ENCODE peak calls at places on chromosomes 1 and 21, in six cellular contexts. One of them, this sample, is unnamed.

GRCh38 chr1:204149635-204150565 is 1.9 kb downstream of the ETNK2 start:
- DNase-seq in adrenal gland: no peak
- DNase-seq in lower leg skin: no peak
- DNase-seq in kidney epithelial cell: no peak
- DNase-seq in brain microvascular endothelial cell: no peak
- DNase-seq in PC-3: no peak
- DNase-seq in this sample: no peak

GRCh38 chr1:84103197-84103992 is 40.7 kb upstream of the PRKACB start:
- DNase-seq in adrenal gland: peak
- DNase-seq in lower leg skin: no peak
- DNase-seq in kidney epithelial cell: peak
- DNase-seq in brain microvascular endothelial cell: peak
- DNase-seq in PC-3: peak
- DNase-seq in this sample: peak

GRCh38 chr1:198135366-198135765 is 21.4 kb upstream of the NEK7 start:
- DNase-seq in adrenal gland: no peak
- DNase-seq in lower leg skin: no peak
- DNase-seq in kidney epithelial cell: no peak
- DNase-seq in brain microvascular endothelial cell: no peak
- DNase-seq in PC-3: no peak
- DNase-seq in this sample: no peak

GRCh38 chr1:72845342-72845741 is 563.0 kb upstream of the NEGR1 start:
- DNase-seq in adrenal gland: no peak
- DNase-seq in lower leg skin: no peak
- DNase-seq in kidney epithelial cell: no peak
- DNase-seq in brain microvascular endothelial cell: peak
- DNase-seq in PC-3: peak
- DNase-seq in this sample: peak

GRCh38 chr1:197441990-197442389 is 173.9 kb downstream of the CRB1 start:
- DNase-seq in adrenal gland: peak
- DNase-seq in lower leg skin: no peak
- DNase-seq in kidney epithelial cell: no peak
- DNase-seq in brain microvascular endothelial cell: peak
- DNase-seq in PC-3: no peak
- DNase-seq in this sample: peak

GRCh38 chr1:222824641-222825040 is 9.8 kb downstream of the DISP1 start:
- DNase-seq in adrenal gland: no peak
- DNase-seq in lower leg skin: no peak
- DNase-seq in kidney epithelial cell: no peak
- DNase-seq in brain microvascular endothelial cell: no peak
- DNase-seq in PC-3: no peak
- DNase-seq in this sample: no peak

GRCh38 chr21:17783816-17784598 is 35.1 kb downstream of the C21orf91 start:
- DNase-seq in adrenal gland: no peak
- DNase-seq in lower leg skin: no peak
- DNase-seq in kidney epithelial cell: no peak
- DNase-seq in brain microvascular endothelial cell: no peak
- DNase-seq in PC-3: no peak
- DNase-seq in this sample: no peak

GRCh38 chr1:235516862-235517446 is 12.7 kb upstream of the B3GALNT2 start:
- DNase-seq in adrenal gland: no peak
- DNase-seq in lower leg skin: no peak
- DNase-seq in kidney epithelial cell: no peak
- DNase-seq in brain microvascular endothelial cell: no peak
- DNase-seq in PC-3: no peak
- DNase-seq in this sample: no peak

GRCh38 chr1:200179126-200179780 is 151.7 kb downstream of the NR5A2 start:
- DNase-seq in adrenal gland: no peak
- DNase-seq in lower leg skin: no peak
- DNase-seq in kidney epithelial cell: no peak
- DNase-seq in brain microvascular endothelial cell: peak
- DNase-seq in PC-3: peak
- DNase-seq in this sample: peak

GRCh38 chr1:178955391-178955954 is 70.2 kb upstream of the FAM20B start:
- DNase-seq in adrenal gland: no peak
- DNase-seq in lower leg skin: no peak
- DNase-seq in kidney epithelial cell: no peak
- DNase-seq in brain microvascular endothelial cell: no peak
- DNase-seq in PC-3: no peak
- DNase-seq in this sample: no peak

GRCh38 chr1:222600274-222600673 is 10.5 kb upstream of the TAF1A start:
- DNase-seq in adrenal gland: no peak
- DNase-seq in lower leg skin: no peak
- DNase-seq in kidney epithelial cell: no peak
- DNase-seq in brain microvascular endothelial cell: no peak
- DNase-seq in PC-3: peak
- DNase-seq in this sample: no peak

GRCh38 chr1:236129315-236129714 is 13.0 kb upstream of the GPR137B start:
- DNase-seq in adrenal gland: no peak
- DNase-seq in lower leg skin: no peak
- DNase-seq in kidney epithelial cell: no peak
- DNase-seq in brain microvascular endothelial cell: no peak
- DNase-seq in PC-3: no peak
- DNase-seq in this sample: no peak

GRCh38 chr1:70140894-70141293 is 64.5 kb downstream of the LRRC40 start:
- DNase-seq in adrenal gland: no peak
- DNase-seq in lower leg skin: no peak
- DNase-seq in kidney epithelial cell: no peak
- DNase-seq in brain microvascular endothelial cell: peak
- DNase-seq in PC-3: no peak
- DNase-seq in this sample: peak

GRCh38 chr21:37292946-37293345 is 25.8 kb upstream of the VPS26C start:
- DNase-seq in adrenal gland: peak
- DNase-seq in lower leg skin: peak
- DNase-seq in kidney epithelial cell: no peak
- DNase-seq in brain microvascular endothelial cell: peak
- DNase-seq in PC-3: no peak
- DNase-seq in this sample: peak

GRCh38 chr1:112790920-112791722 is 76.0 kb upstream of the PPM1J start:
- DNase-seq in adrenal gland: no peak
- DNase-seq in lower leg skin: no peak
- DNase-seq in kidney epithelial cell: no peak
- DNase-seq in brain microvascular endothelial cell: no peak
- DNase-seq in PC-3: no peak
- DNase-seq in this sample: no peak

GRCh38 chr1:200877010-200877409 is 4.2 kb downstream of the GPR25 start:
- DNase-seq in adrenal gland: no peak
- DNase-seq in lower leg skin: no peak
- DNase-seq in kidney epithelial cell: no peak
- DNase-seq in brain microvascular endothelial cell: no peak
- DNase-seq in PC-3: no peak
- DNase-seq in this sample: no peak

GRCh38 chr1:113931456-113931855 is 2.3 kb downstream of the HIPK1 start:
- DNase-seq in adrenal gland: no peak
- DNase-seq in lower leg skin: no peak
- DNase-seq in kidney epithelial cell: no peak
- DNase-seq in brain microvascular endothelial cell: peak
- DNase-seq in PC-3: peak
- DNase-seq in this sample: peak

GRCh38 chr1:238950786-238951185 is 435.6 kb upstream of the CHRM3 start:
- DNase-seq in adrenal gland: no peak
- DNase-seq in lower leg skin: no peak
- DNase-seq in kidney epithelial cell: no peak
- DNase-seq in brain microvascular endothelial cell: no peak
- DNase-seq in PC-3: no peak
- DNase-seq in this sample: peak

GRCh38 chr1:238953448-238953847 is 432.9 kb upstream of the CHRM3 start:
- DNase-seq in adrenal gland: no peak
- DNase-seq in lower leg skin: no peak
- DNase-seq in kidney epithelial cell: no peak
- DNase-seq in brain microvascular endothelial cell: no peak
- DNase-seq in PC-3: peak
- DNase-seq in this sample: no peak

GRCh38 chr1:238954865-238955264 is 431.5 kb upstream of the CHRM3 start:
- DNase-seq in adrenal gland: no peak
- DNase-seq in lower leg skin: no peak
- DNase-seq in kidney epithelial cell: no peak
- DNase-seq in brain microvascular endothelial cell: peak
- DNase-seq in PC-3: peak
- DNase-seq in this sample: peak

GRCh38 chr1:238955934-238956333 is 430.4 kb upstream of the CHRM3 start:
- DNase-seq in adrenal gland: no peak
- DNase-seq in lower leg skin: no peak
- DNase-seq in kidney epithelial cell: no peak
- DNase-seq in brain microvascular endothelial cell: no peak
- DNase-seq in PC-3: peak
- DNase-seq in this sample: no peak

DNA sequence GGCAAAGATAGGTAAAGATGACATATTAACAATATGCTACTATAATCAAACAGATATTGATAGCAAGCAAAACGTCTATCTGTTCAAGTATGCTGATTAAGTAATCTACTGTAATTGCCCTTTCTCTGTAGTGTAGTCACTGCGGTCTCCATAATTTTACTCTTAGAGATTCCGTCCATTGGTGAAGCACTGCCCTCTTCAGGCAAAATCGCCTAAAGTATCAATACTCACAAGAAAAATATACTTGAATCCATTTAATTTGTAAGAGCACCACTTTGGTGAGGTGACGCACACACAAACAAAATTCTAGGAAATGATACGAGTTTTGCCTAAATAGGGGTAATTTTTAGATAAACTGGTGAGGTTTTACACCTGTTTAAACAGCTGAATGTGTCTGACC is 434.6 kb upstream of the CHRM3 start:
- DNase-seq in adrenal gland: peak
- DNase-seq in lower leg skin: no peak
- DNase-seq in kidney epithelial cell: peak
- DNase-seq in brain microvascular endothelial cell: peak
- DNase-seq in PC-3: peak
- DNase-seq in this sample: peak
- TF ChIP-seq CTCF in adrenal gland: peak
- TF ChIP-seq CTCF in lower leg skin: no peak
- TF ChIP-seq CTCF in kidney epithelial cell: peak
- TF ChIP-seq CTCF in brain microvascular endothelial cell: peak
- TF ChIP-seq CTCF in PC-3: peak
- TF ChIP-seq CTCF in this sample: peak

DNA sequence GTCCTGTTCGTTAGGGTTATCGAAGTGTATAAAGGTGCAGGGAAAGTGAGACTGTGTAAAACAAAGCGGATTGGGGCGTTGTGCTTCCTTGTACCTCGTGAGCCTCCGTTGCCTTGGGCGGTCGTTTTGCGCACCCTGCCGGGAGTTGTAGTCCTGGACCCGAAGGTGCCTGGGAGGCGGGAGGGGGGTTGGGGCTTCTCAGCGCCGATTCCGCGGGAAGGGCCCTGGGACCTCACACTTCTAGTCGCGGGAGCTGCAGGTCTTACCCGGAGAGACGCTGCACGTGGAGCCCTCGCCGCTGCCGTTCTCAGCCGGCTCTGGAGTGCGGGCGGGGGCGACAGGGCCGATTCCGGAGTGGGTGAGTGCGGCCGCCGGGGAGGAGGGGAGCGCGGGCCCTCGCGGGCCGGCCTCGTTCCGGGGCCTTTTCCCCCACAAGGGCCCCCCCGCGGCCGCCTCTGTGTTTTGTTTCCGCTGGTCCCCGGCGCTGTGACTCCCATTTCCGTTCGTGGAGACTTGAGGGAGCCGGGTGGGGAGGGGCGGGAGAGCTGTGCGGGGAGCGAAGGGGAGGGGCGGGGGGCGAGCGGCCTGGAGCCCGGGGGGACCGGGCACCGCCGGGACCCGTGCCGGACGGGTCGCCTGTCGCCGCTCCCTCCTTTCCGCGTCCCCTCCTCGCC is 586 bp downstream of the GABPA start:
- DNase-seq in adrenal gland: peak
- DNase-seq in lower leg skin: peak
- DNase-seq in kidney epithelial cell: peak
- DNase-seq in brain microvascular endothelial cell: peak
- DNase-seq in PC-3: peak
- DNase-seq in this sample: peak
- TF ChIP-seq CTCF in adrenal gland: no peak
- TF ChIP-seq CTCF in lower leg skin: no peak
- TF ChIP-seq CTCF in kidney epithelial cell: no peak
- TF ChIP-seq CTCF in brain microvascular endothelial cell: no peak
- TF ChIP-seq CTCF in PC-3: no peak
- TF ChIP-seq CTCF in this sample: peak

GRCh38 chr1:212698467-212699103 is 1.1 kb downstream of the BATF3 start:
- DNase-seq in adrenal gland: no peak
- DNase-seq in lower leg skin: no peak
- DNase-seq in kidney epithelial cell: no peak
- DNase-seq in brain microvascular endothelial cell: no peak
- DNase-seq in PC-3: no peak
- DNase-seq in this sample: no peak
- TF ChIP-seq CTCF in adrenal gland: no peak
- TF ChIP-seq CTCF in lower leg skin: no peak
- TF ChIP-seq CTCF in kidney epithelial cell: no peak
- TF ChIP-seq CTCF in brain microvascular endothelial cell: no peak
- TF ChIP-seq CTCF in PC-3: no peak
- TF ChIP-seq CTCF in this sample: no peak

GRCh38 chr1:27496604-27497155 is 6.7 kb upstream of the WASF2 start:
- DNase-seq in adrenal gland: no peak
- DNase-seq in lower leg skin: peak
- DNase-seq in kidney epithelial cell: no peak
- DNase-seq in brain microvascular endothelial cell: no peak
- DNase-seq in PC-3: peak
- DNase-seq in this sample: peak
- TF ChIP-seq CTCF in adrenal gland: no peak
- TF ChIP-seq CTCF in lower leg skin: no peak
- TF ChIP-seq CTCF in kidney epithelial cell: peak
- TF ChIP-seq CTCF in brain microvascular endothelial cell: peak
- TF ChIP-seq CTCF in PC-3: no peak
- TF ChIP-seq CTCF in this sample: peak

DNA sequence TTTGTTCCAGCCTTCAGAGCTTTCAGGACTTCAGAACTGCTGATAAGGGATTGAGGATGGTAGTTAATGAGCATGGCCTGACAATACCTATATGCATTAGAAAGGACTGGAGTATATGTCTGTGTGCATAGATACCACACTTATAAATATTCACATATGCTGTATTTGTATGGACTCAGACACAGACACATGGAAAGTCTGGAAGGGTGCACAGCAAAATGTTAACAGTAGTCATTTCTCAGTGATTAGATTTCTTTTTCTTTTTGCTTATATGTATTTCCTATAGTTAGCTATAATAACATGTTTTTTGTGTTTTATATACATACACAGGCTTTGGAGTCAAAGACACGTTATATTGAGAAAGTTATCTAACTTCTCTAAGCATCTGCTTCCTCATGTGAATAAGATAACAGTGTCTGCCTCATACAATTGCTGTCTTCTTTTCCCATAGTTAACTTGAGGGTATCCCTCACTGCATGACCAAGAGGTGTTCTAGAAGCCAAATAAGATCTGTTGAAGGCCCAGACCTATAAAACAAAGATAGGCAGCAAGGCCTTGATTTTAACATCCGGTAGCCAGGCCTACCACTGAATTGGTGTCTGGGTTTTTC is 31.3 kb downstream of the INPP5B start:
- DNase-seq in adrenal gland: no peak
- DNase-seq in lower leg skin: no peak
- DNase-seq in kidney epithelial cell: no peak
- DNase-seq in brain microvascular endothelial cell: no peak
- DNase-seq in PC-3: no peak
- DNase-seq in this sample: no peak
- TF ChIP-seq CTCF in adrenal gland: no peak
- TF ChIP-seq CTCF in lower leg skin: no peak
- TF ChIP-seq CTCF in kidney epithelial cell: no peak
- TF ChIP-seq CTCF in brain microvascular endothelial cell: no peak
- TF ChIP-seq CTCF in PC-3: no peak
- TF ChIP-seq CTCF in this sample: no peak